ENCODE peak calls at places on chromosomes 5 and 9, in eight cellular contexts. X is NCI-H1092; U is T-helper 22 cell; S is activated T-helper 1 cell treated with anti-CD3 and anti-CD28 coated beads, Interleukin-2, amount 50 U/mL, for 16 hours; N is activated naive CD4-positive, alpha-beta T cell treated with Interleukin-2 at 50 U/mL for 16 hours; Q is effector CD4-positive, alpha-beta T cell; Y is stimulated activated CD4-positive, alpha-beta T cell treated with anti-CD3 and anti-CD28 coated beads, Interleukin-2, amount 100 ng/mL, for 48 hours; W is fibroblast of the aortic adventitia. Z is an unnamed sample.

GRCh38 chr5:82419559-82420332 is 141.6 kb upstream of the RPS23 start:
- DNase-seq in X (no peak), U (no peak), S (no peak), N (no peak), Q (no peak), Y (no peak), W (no peak), Z (no peak)

GRCh38 chr9:28234899-28235277 is 661.6 kb upstream of the C9orf72 start:
- DNase-seq in X (no peak), U (no peak), S (no peak), N (no peak), Q (no peak), Y (no peak), W (peak; percentile 25), Z (no peak)

GRCh38 chr5:67029481-67029880 is 167.1 kb downstream of the CD180 start:
- DNase-seq in X (no peak), U (no peak), S (no peak), N (no peak), Q (no peak), Y (no peak), W (no peak), Z (no peak)

GRCh38 chr9:94108584-94108983 is 24.3 kb downstream of the PTPDC1 start:
- DNase-seq in X (no peak), U (no peak), S (no peak), N (no peak), Q (no peak), Y (no peak), W (peak; percentile 51), Z (no peak)

GRCh38 chr5:110852053-110852452 is 113.2 kb downstream of the SLC25A46 start:
- DNase-seq in X (no peak), U (no peak), S (no peak), N (no peak), Q (no peak), Y (no peak), W (no peak), Z (no peak)

GRCh38 chr9:77707696-77708095 is 59.6 kb upstream of the GNA14 start:
- DNase-seq in X (no peak), U (no peak), S (no peak), N (no peak), Q (no peak), Y (no peak), W (peak; percentile 99), Z (no peak)

GRCh38 chr9:98610711-98611110 is 98.0 kb downstream of the GABBR2 start:
- DNase-seq in X (no peak), U (no peak), S (no peak), N (no peak), Q (no peak), Y (no peak), W (no peak), Z (no peak)

GRCh38 chr5:112977440-112977861 is 853 bp downstream of the DCP2 start:
- DNase-seq in X (no peak), U (no peak), S (no peak), N (no peak), Q (no peak), Y (no peak), W (peak; percentile 28), Z (no peak)

GRCh38 chr5:81717221-81717620 is 33.7 kb downstream of the SSBP2 start:
- DNase-seq in X (no peak), U (no peak), S (no peak), N (no peak), Q (no peak), Y (no peak), W (peak; percentile 11), Z (no peak)

GRCh38 chr5:134511796-134512660 is 13.4 kb upstream of the JADE2 start:
- DNase-seq in X (no peak), U (no peak), S (no peak), N (no peak), Q (no peak), Y (no peak), W (peak; percentile 81), Z (peak; percentile 9)

GRCh38 chr9:113956901-113957777 is 81.0 kb downstream of the ZNF618 start:
- DNase-seq in X (no peak), U (no peak), S (no peak), N (no peak), Q (no peak), Y (no peak), W (no peak), Z (no peak)

GRCh38 chr5:40333459-40334241 is 346.1 kb upstream of the PTGER4 start:
- DNase-seq in X (no peak), U (no peak), S (no peak), N (peak; percentile 17), Q (no peak), Y (no peak), W (peak; percentile 56), Z (no peak)

GRCh38 chr9:121445986-121446385 is 53.7 kb downstream of the GGTA1 start:
- DNase-seq in X (no peak), U (no peak), S (no peak), N (no peak), Q (no peak), Y (no peak), W (no peak), Z (no peak)

GRCh38 chr9:77495834-77496671 is 152.1 kb downstream of the GNA14 start:
- DNase-seq in X (no peak), U (no peak), S (no peak), N (no peak), Q (no peak), Y (no peak), W (peak; percentile 92), Z (no peak)

GRCh38 chr5:141913560-141913959 is 10.1 kb upstream of the DELE1 start:
- DNase-seq in X (no peak), U (no peak), S (no peak), N (no peak), Q (no peak), Y (no peak), W (no peak), Z (no peak)

GRCh38 chr5:158494541-158494940 is 605.2 kb downstream of the EBF1 start:
- DNase-seq in X (no peak), U (no peak), S (no peak), N (no peak), Q (no peak), Y (no peak), W (no peak), Z (no peak)

GRCh38 chr5:73901455-73901854 is 275.5 kb downstream of the ARHGEF28 start:
- DNase-seq in X (no peak), U (no peak), S (no peak), N (no peak), Q (no peak), Y (no peak), W (no peak), Z (no peak)

GRCh38 chr5:4942831-4943178 is 197.3 kb upstream of the ADAMTS16 start:
- DNase-seq in X (no peak), U (no peak), S (no peak), N (no peak), Q (no peak), Y (no peak), W (no peak), Z (no peak)